ENCODE peak calls at places on chromosome 4, in eight cellular contexts. P, X, L, C, Q, B, R and D are unnamed samples.
A peak's percentile ranks its signal among the peaks of the same experiment; 100 is the strongest.

GRCh38 chr4:46844325-46844917 is 64.6 kb downstream of the COX7B2 start:
- DNase-seq in P (no peak), X (peak; percentile 33), L (peak; percentile 60), C (peak; percentile 62), Q (peak; percentile 40), B (no peak), R (peak; percentile 40), D (no peak)

GRCh38 chr4:53019485-53020382 is 157.6 kb downstream of the RASL11B start:
- DNase-seq in P (no peak), X (no peak), L (peak; percentile 87), C (peak; percentile 82), Q (no peak), B (no peak), R (peak; percentile 89), D (no peak)

GRCh38 chr4:143036443-143036842 is 148.3 kb upstream of the USP38 start:
- DNase-seq in P (no peak), X (no peak), L (no peak), C (no peak), Q (no peak), B (no peak), R (no peak), D (no peak)

GRCh38 chr4:42654606-42655005 is 2.3 kb downstream of the ATP8A1 start:
- DNase-seq in P (no peak), X (no peak), L (peak; percentile 89), C (peak; percentile 82), Q (peak; percentile 35), B (no peak), R (peak; percentile 50), D (no peak)

GRCh38 chr4:153218961-153219360 is 14.7 kb downstream of the TRIM2 start:
- DNase-seq in P (no peak), X (no peak), L (no peak), C (no peak), Q (no peak), B (no peak), R (no peak), D (no peak)

GRCh38 chr4:77156912-77157858 is at the start of gene CCNG2:
- DNase-seq in P (peak; percentile 90), X (peak; percentile 84), L (peak; percentile 94), C (peak; percentile 97), Q (peak; percentile 82), B (peak; percentile 96), R (peak; percentile 97), D (no peak)

GRCh38 chr4:164819366-164819765 is 57.6 kb upstream of the APELA start:
- DNase-seq in P (no peak), X (no peak), L (no peak), C (no peak), Q (no peak), B (no peak), R (no peak), D (no peak)

GRCh38 chr4:169492436-169493163 is 119.8 kb downstream of the NEK1 start:
- DNase-seq in P (no peak), X (peak; percentile 36), L (peak; percentile 69), C (peak; percentile 17), Q (peak; percentile 31), B (no peak), R (peak; percentile 54), D (peak; percentile 10)

GRCh38 chr4:23369331-23369730 is 520.5 kb downstream of the PPARGC1A start:
- DNase-seq in P (no peak), X (no peak), L (no peak), C (no peak), Q (no peak), B (no peak), R (no peak), D (no peak)

GRCh38 chr4:128517096-128517738 is 229.6 kb upstream of the PGRMC2 start:
- DNase-seq in P (no peak), X (no peak), L (peak; percentile 93), C (peak; percentile 49), Q (no peak), B (no peak), R (peak; percentile 71), D (no peak)

GRCh38 chr4:152106781-152107321 is 346.0 kb upstream of the GATB start:
- DNase-seq in P (no peak), X (no peak), L (peak; percentile 27), C (peak; percentile 48), Q (no peak), B (no peak), R (no peak), D (no peak)

GRCh38 chr4:156790866-156791265 is 180.7 kb downstream of the PDGFC start:
- DNase-seq in P (no peak), X (no peak), L (peak; percentile 83), C (peak; percentile 93), Q (no peak), B (no peak), R (peak; percentile 86), D (no peak)

GRCh38 chr4:76811604-76812412 is 86.1 kb downstream of the SOWAHB start:
- DNase-seq in P (peak; percentile 75), X (no peak), L (peak; percentile 44), C (peak; percentile 82), Q (no peak), B (no peak), R (peak; percentile 68), D (no peak)

GRCh38 chr4:162352580-162353107 is 188.8 kb upstream of the FSTL5 start:
- DNase-seq in P (no peak), X (no peak), L (no peak), C (no peak), Q (no peak), B (no peak), R (no peak), D (no peak)

GRCh38 chr4:140092094-140092820 is 61.7 kb downstream of the MAML3 start:
- DNase-seq in P (peak; percentile 84), X (peak; percentile 43), L (no peak), C (peak; percentile 31), Q (no peak), B (peak; percentile 77), R (no peak), D (peak; percentile 36)

GRCh38 chr4:71195932-71196331 is 142.9 kb upstream of the SLC4A4 start:
- DNase-seq in P (no peak), X (no peak), L (no peak), C (peak; percentile 95), Q (no peak), B (no peak), R (peak; percentile 14), D (no peak)

GRCh38 chr4:99965173-99965572 is 15.1 kb upstream of the H2AZ1 start:
- DNase-seq in P (no peak), X (no peak), L (no peak), C (no peak), Q (no peak), B (no peak), R (no peak), D (no peak)

GRCh38 chr4:55784747-55785146 is 34.8 kb upstream of the EXOC1L start:
- DNase-seq in P (no peak), X (no peak), L (no peak), C (no peak), Q (no peak), B (no peak), R (no peak), D (no peak)

DNA sequence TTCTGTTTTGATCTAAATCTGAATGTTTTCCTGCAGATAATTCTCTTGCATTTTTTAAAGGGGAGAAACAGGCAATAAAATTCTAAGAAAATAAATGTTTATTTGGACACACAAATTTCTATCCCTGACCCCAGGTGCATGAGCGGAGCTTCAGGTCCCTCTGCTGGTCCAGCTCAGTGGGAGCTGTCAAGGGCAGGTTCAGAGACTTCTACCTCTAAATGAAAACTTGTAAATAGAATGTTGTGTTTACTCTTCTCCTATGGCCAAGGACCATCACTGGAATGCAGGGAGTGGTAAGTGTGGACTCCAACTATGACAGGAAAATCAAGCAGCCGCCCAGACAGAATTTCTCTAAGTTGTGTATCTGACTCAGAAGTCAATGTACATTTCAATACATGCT is 148.6 kb upstream of the TTC29 start:
- DNase-seq in P (no peak), X (no peak), L (no peak), C (no peak), Q (no peak), B (no peak), R (no peak), D (no peak)
- TF ChIP-seq CTCF in P (peak; percentile 30), X (no peak), L (peak; percentile 11), C (peak; percentile 26), Q (no peak), B (no peak), R (no peak), D (no peak)

DNA sequence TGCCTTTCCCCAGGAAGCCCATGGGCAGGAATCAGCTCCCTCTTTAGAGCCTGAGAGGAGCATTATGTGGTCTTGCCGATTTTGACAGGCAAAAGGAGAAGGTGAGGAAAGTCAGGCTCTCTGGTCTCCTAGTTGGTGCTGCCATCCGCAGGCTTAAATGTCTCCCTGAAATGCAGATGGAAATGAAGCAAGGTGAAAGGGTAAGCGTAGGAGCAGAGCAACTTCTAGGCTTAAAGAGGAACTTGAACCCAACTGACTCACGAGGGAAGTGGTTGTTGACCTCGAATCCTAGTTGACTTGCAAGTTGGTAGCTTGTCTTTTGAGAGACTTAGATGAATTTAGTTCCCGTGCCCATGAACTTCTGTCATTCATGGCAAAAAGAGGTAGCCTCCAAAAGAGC is 205.9 kb downstream of the PTTG2 start:
- DNase-seq in P (no peak), X (no peak), L (no peak), C (no peak), Q (no peak), B (no peak), R (no peak), D (no peak)
- TF ChIP-seq CTCF in P (no peak), X (no peak), L (no peak), C (no peak), Q (no peak), B (no peak), R (peak; percentile 11), D (no peak)

GRCh38 chr4:2948895-2949781 is 14.1 kb downstream of the NOP14 start:
- DNase-seq in P (no peak), X (peak; percentile 62), L (no peak), C (no peak), Q (no peak), B (no peak), R (no peak), D (peak; percentile 46)
- TF ChIP-seq CTCF in P (peak; percentile 55), X (no peak), L (peak; percentile 63), C (peak; percentile 47), Q (peak; percentile 26), B (peak; percentile 47), R (peak; percentile 57), D (peak; percentile 36)

GRCh38 chr4:184727430-184727829 is 6.5 kb downstream of the CENPU start:
- DNase-seq in P (no peak), X (no peak), L (no peak), C (no peak), Q (no peak), B (no peak), R (no peak), D (no peak)

GRCh38 chr4:184719407-184719806 is 14.5 kb downstream of the CENPU start:
- DNase-seq in P (no peak), X (no peak), L (no peak), C (no peak), Q (no peak), B (no peak), R (no peak), D (no peak)

GRCh38 chr4:184721254-184721653 is 12.6 kb downstream of the CENPU start:
- DNase-seq in P (no peak), X (no peak), L (no peak), C (no peak), Q (no peak), B (no peak), R (no peak), D (no peak)

DNA sequence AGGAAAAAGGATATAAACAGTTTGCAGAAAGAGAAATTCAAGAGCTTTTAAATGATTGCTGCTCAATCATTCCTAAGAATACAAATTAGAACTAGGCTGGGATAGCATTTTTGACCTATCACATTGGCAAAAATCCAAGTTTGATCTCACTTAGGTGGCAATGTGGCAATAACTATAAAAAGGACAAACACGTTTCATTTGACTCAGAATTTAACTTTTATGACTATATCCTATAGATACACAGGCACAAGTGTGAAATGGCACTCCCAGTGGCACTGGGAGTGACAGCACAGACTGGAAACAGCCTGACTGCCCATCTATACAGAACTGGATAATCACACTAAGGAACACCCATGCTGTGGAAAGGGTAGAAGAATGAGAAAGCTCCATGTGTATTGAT is 11.1 kb downstream of the CENPU start:
- DNase-seq in P (no peak), X (no peak), L (no peak), C (no peak), Q (no peak), B (no peak), R (no peak), D (no peak)
- TF ChIP-seq CTCF in P (no peak), X (no peak), L (no peak), C (no peak), Q (no peak), B (no peak), R (no peak), D (no peak)